ENCODE peak calls at places on chromosomes 12 and 14, in eight cellular contexts. H is uterus, V is keratinocyte, J is right atrium auricular region, R is GM23338, B is ascending aorta, O is colonic mucosa, Y is HCT116. Z is an unnamed sample. For H3K36me3, the result is how much of the 10 kb centered on the place peaks cover.

GRCh38 chr12:65670775-65671174 is 153.5 kb upstream of the HMGA2 start:
- DNase-seq in V (peak), R (no peak), H (no peak), J (no peak), Y (no peak), O (no peak), B (no peak), Z (no peak)

GRCh38 chr14:62006116-62006737 is 244.0 kb downstream of the SNAPC1 start:
- DNase-seq in O (no peak), J (no peak), V (no peak), B (no peak), Y (no peak), H (no peak), R (no peak), Z (peak)

GRCh38 chr12:47987411-47988072 is 16.7 kb downstream of the COL2A1 start:
- DNase-seq in J (no peak), B (no peak), V (no peak), O (no peak), R (no peak), Y (no peak), H (no peak), Z (no peak)

GRCh38 chr12:11015775-11016430 is 6.5 kb downstream of the TAS2R19 start:
- DNase-seq in Y (no peak), B (no peak), O (peak), H (no peak), R (no peak), V (no peak), J (no peak), Z (no peak)

GRCh38 chr12:107818984-107819383 is 44.5 kb downstream of the ASCL4 start:
- DNase-seq in R (no peak), H (no peak), O (no peak), J (no peak), B (no peak), V (no peak), Y (no peak), Z (peak)

GRCh38 chr12:128578045-128578444 is 245.7 kb downstream of the SLC15A4 start:
- DNase-seq in B (no peak), R (no peak), Y (no peak), O (no peak), J (no peak), H (no peak), V (no peak), Z (no peak)

GRCh38 chr14:85601246-85601645 is 71.3 kb downstream of the FLRT2 start:
- DNase-seq in R (no peak), V (no peak), B (no peak), J (no peak), O (no peak), Y (no peak), H (no peak), Z (no peak)

GRCh38 chr12:25438638-25439037 is 114.4 kb downstream of the LMNTD1 start:
- DNase-seq in B (no peak), H (no peak), R (no peak), J (no peak), O (no peak), V (no peak), Y (no peak), Z (no peak)

GRCh38 chr12:57657744-57658143 is 24.7 kb upstream of the B4GALNT1 start:
- DNase-seq in J (no peak), O (no peak), H (no peak), B (no peak), V (no peak), Y (no peak), R (no peak), Z (no peak)

GRCh38 chr12:45128637-45129036 is 77.7 kb upstream of the DBX2 start:
- DNase-seq in Y (no peak), J (no peak), O (no peak), B (no peak), V (no peak), H (no peak), R (no peak), Z (no peak)

GRCh38 chr14:37197421-37198272 is at the start of gene MIPOL1:
- DNase-seq in V (no peak), Y (peak), B (peak), H (peak), O (peak), R (peak), J (peak), Z (peak)

GRCh38 chr12:105399428-105400081 is 69.1 kb downstream of the C12orf75 start:
- DNase-seq in R (no peak), H (no peak), Y (no peak), O (peak), J (no peak), B (no peak), V (no peak), Z (no peak)

GRCh38 chr12:103783744-103784664 is 57.0 kb downstream of the NT5DC3 start:
- DNase-seq in H (no peak), R (no peak), J (no peak), V (no peak), Y (no peak), O (peak), B (no peak), Z (no peak)

GRCh38 chr12:73984552-73984951 is 553.1 kb upstream of the ATXN7L3B start:
- DNase-seq in V (no peak), Y (no peak), R (no peak), O (no peak), B (no peak), H (no peak), J (no peak), Z (no peak)

GRCh38 chr14:35412281-35413057 is 7.9 kb upstream of the NFKBIA start:
- DNase-seq in H (no peak), R (no peak), O (no peak), B (no peak), V (no peak), J (no peak), Y (no peak), Z (no peak)

GRCh38 chr14:66405158-66405557 is 81.0 kb upstream of the CCDC196 start:
- DNase-seq in B (no peak), R (peak), O (no peak), J (no peak), H (no peak), V (no peak), Y (no peak), Z (no peak)

GRCh38 chr12:77062396-77062795 is 3.0 kb downstream of the E2F7 start:
- DNase-seq in O (no peak), V (no peak), R (no peak), Y (no peak), J (no peak), B (no peak), H (no peak), Z (no peak)

GRCh38 chr14:42535397-42535796 is 928.7 kb downstream of the LRFN5 start:
- DNase-seq in B (no peak), R (peak), O (no peak), V (no peak), Y (no peak), H (no peak), J (no peak), Z (no peak)

GRCh38 chr14:68306265-68306933 is 486.5 kb downstream of the ZFP36L1 start:
- DNase-seq in Y (no peak), V (no peak), J (no peak), O (no peak), B (no peak), R (no peak), H (no peak), Z (no peak)

GRCh38 chr14:20631023-20631820 is 10.3 kb downstream of the OR6S1 start:
- DNase-seq in Y (no peak), B (no peak), V (no peak), O (peak), J (no peak), R (peak), H (peak), Z (no peak)

GRCh38 chr12:56931474-56931978 is 2.7 kb downstream of the SDR9C7 start:
- DNase-seq in R (peak), Y (peak), J (no peak), V (peak), H (no peak), O (peak), B (no peak), Z (no peak)

GRCh38 chr12:41466300-41466699 is 278.2 kb downstream of the PDZRN4 start:
- DNase-seq in J (no peak), B (no peak), V (no peak), R (no peak), O (no peak), H (no peak), Y (no peak), Z (no peak)

GRCh38 chr14:71523630-71524320 is 408.5 kb upstream of the RGS6 start:
- DNase-seq in R (no peak), H (no peak), O (no peak), Y (no peak), J (no peak), V (no peak), B (no peak), Z (no peak)

GRCh38 chr14:53542692-53543091 is 389.6 kb upstream of the DDHD1 start:
- DNase-seq in H (peak), V (no peak), B (no peak), J (no peak), Y (no peak), R (no peak), O (peak), Z (no peak)

GRCh38 chr12:121095544-121096198 is 37.0 kb upstream of the P2RX7 start:
- DNase-seq in H (peak), O (peak), B (no peak), V (no peak), R (peak), J (peak), Y (peak), Z (no peak)

GRCh38 chr12:54286042-54286931 is 5.8 kb downstream of the HNRNPA1 start:
- DNase-seq in H (no peak), V (no peak), O (no peak), Y (no peak), B (no peak), J (no peak), R (peak), Z (no peak)

GRCh38 chr12:8860165-8860961 is 37.9 kb downstream of the A2ML1 start:
- DNase-seq in Y (peak), O (peak), V (peak), B (no peak), J (no peak), R (peak), H (peak), Z (no peak)

GRCh38 chr14:92702441-92702918 is 45.9 kb downstream of the LGMN start:
- DNase-seq in B (no peak), J (no peak), V (no peak), H (no peak), Y (no peak), O (no peak), R (no peak), Z (no peak)

GRCh38 chr12:88646824-88647223 is 66.6 kb upstream of the KITLG start:
- DNase-seq in O (no peak), B (no peak), R (no peak), Y (no peak), J (no peak), H (no peak), V (no peak), Z (no peak)
- H3K36me3 ChIP-seq in O (under half), B (under half), R (under half), Y (under half), J (under half), H (under half), V (under half), Z (under half)

DNA sequence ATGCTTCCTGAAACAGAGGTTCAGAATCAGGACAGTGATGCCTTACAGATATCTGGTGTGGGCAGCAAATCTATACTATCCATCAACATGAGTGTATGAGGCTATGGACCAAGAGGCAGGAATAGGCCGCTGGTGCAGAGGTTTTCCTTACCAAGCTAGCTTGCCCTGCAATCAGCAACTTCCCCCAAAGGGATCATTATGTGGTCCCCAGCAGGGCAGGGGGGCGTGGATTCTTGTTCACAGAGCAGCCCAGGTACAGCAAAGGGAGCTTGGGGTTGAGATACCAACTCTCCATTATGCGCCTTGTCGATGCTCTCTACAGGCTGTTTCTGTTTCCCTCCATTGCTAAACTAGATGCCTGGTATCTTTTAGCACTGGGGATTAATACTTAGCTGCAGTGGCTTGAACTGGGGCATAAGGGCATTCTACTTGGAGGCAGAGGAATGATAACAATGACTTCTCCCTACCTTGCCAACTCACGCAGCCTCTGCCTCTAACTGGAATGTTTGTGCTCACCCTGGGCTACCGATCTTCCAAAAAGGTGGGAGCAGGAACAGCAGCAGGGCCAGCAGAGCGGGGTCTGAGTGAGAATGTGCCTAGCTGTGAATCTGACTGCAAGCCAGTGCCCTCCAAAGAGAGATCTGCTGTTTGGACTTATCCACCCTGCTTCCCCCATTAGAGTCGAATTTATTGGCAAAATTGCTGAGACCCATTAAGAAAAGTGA is 10.3 kb upstream of the KRT1 start:
- DNase-seq in H (no peak), Y (no peak), V (no peak), R (peak), B (no peak), O (no peak), J (no peak), Z (no peak)
- H3K4me3 ChIP-seq in H (no peak), Y (no peak), V (no peak), R (peak), B (peak), O (peak), J (no peak), Z (no peak)

DNA sequence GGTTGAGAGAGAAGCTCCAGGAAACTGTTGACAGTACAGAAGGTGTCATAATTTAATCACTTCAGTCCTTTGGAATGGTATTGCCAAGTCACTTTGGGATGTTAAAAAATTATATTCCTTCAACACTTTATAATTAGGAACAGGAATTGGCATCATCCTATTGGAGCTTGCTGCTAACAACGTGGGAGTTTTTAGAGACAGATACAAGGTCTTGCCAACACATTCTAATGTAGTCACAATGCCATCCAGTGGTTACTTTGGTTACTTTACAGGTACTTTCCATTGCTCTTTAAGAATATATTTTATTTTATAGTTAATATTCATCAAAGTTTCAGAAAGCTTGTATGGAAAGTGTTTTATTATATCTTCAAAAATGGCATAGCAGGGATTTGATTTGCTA is 310.1 kb downstream of the SYT1 start:
- DNase-seq in H (no peak), V (no peak), Y (peak), O (no peak), R (peak), B (no peak), J (no peak), Z (peak)
- TF ChIP-seq CTCF in H (peak), V (peak), Y (peak), O (no peak), R (peak), B (no peak), J (no peak), Z (peak)

GRCh38 chr12:909861-910260 is 39.6 kb downstream of the RAD52 start:
- DNase-seq in Y (no peak), R (no peak), B (no peak), H (no peak), O (no peak), V (no peak), J (no peak), Z (no peak)

GRCh38 chr12:911191-911826 is 38.2 kb downstream of the RAD52 start:
- DNase-seq in V (no peak), B (no peak), H (no peak), O (no peak), Y (no peak), J (no peak), R (no peak), Z (no peak)

GRCh38 chr12:913919-914718 is 35.4 kb downstream of the RAD52 start:
- DNase-seq in R (no peak), Y (no peak), V (peak), O (no peak), H (no peak), J (no peak), B (no peak), Z (peak)

GRCh38 chr12:912466-913235 is 36.8 kb downstream of the RAD52 start:
- DNase-seq in V (no peak), R (no peak), B (no peak), Y (no peak), J (no peak), O (no peak), H (no peak), Z (no peak)

GRCh38 chr12:910416-910815 is 39.1 kb downstream of the RAD52 start:
- DNase-seq in V (no peak), R (no peak), J (no peak), B (no peak), Y (no peak), O (no peak), H (no peak), Z (no peak)
- H3K36me3 ChIP-seq in V (half or more), R (under half), J (half or more), B (under half), Y (half or more), O (under half), H (under half), Z (under half)

GRCh38 chr14:74571441-74571841 is 40.6 kb downstream of the LTBP2 start:
- DNase-seq in Y (no peak), V (no peak), H (no peak), J (no peak), B (no peak), R (no peak), O (no peak), Z (no peak)
- H3K4me3 ChIP-seq in Y (peak), V (no peak), H (no peak), J (no peak), B (peak), R (no peak), O (no peak), Z (peak)

DNA sequence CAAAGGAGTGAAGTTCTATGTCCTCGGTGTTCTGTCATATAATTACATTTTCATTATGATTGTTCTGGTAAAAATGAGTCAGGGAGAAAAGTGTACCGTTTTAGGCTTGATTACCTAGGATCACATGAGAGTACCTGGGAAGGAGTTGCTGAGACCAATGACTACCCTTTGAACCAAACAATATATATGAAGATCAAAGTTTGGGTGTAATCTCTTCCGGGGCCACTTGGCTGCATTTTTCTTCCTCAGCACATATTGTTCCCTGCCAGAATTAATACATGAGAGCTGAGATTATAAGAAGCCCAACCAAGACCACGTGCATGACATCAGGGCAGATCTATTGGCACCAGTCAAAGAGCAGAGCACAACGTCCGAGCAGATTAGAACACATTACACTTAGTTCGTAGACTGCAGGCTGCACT is 41.1 kb upstream of the DHRS7 start:
- DNase-seq in B (no peak), O (no peak), Y (no peak), V (no peak), J (no peak), H (no peak), R (no peak), Z (no peak)
- TF ChIP-seq CTCF in B (no peak), O (no peak), Y (no peak), V (no peak), J (no peak), H (no peak), R (no peak), Z (no peak)